ENCODE peak calls at places on chromosomes 12 and 14, in four cellular contexts. G is A549; X is CD4-positive, alpha-beta T cell; J is RWPE1. O is an unnamed sample.

GRCh38 chr14:23052182-23052623 is 5.1 kb downstream of the CDH24 start:
- DNase-seq in G (no peak), X (no peak), J (no peak), O (no peak)

GRCh38 chr14:104588066-104588857 is 8.7 kb downstream of the C14orf180 start:
- DNase-seq in G (no peak), X (no peak), J (no peak), O (no peak)

GRCh38 chr12:42104784-42105183 is 39.9 kb downstream of the GXYLT1 start:
- DNase-seq in G (no peak), X (no peak), J (no peak), O (no peak)

GRCh38 chr14:64671591-64671990 is 32.6 kb upstream of the PLEKHG3 start:
- DNase-seq in G (peak; percentile 80), X (no peak), J (peak; percentile 68), O (no peak)

GRCh38 chr12:130787445-130788410 is 51.3 kb downstream of the STX2 start:
- DNase-seq in G (no peak), X (no peak), J (peak; percentile 42), O (peak; percentile 81)

GRCh38 chr12:27732281-27732680 is 21.6 kb downstream of the MRPS35 start:
- DNase-seq in G (peak; percentile 18), X (no peak), J (no peak), O (peak; percentile 20)

GRCh38 chr12:51262758-51263177 is 7.4 kb downstream of the SMAGP start:
- DNase-seq in G (peak; percentile 46), X (no peak), J (no peak), O (peak; percentile 25)

GRCh38 chr12:124125472-124125871 is 152.5 kb downstream of the ZNF664 start:
- DNase-seq in G (no peak), X (no peak), J (peak; percentile 60), O (peak; percentile 57)

GRCh38 chr12:49902399-49903350 is 1.0 kb downstream of the FAIM2 start:
- DNase-seq in G (no peak), X (no peak), J (no peak), O (no peak)

GRCh38 chr12:61213646-61214045 is 1046.6 kb upstream of the USP15 start:
- DNase-seq in G (no peak), X (no peak), J (no peak), O (no peak)

GRCh38 chr14:64337901-64338615 is 43.9 kb upstream of the ESR2 start:
- DNase-seq in G (peak; percentile 49), X (no peak), J (peak; percentile 46), O (peak; percentile 37)

GRCh38 chr14:48563465-48563864 is 888.1 kb upstream of the MDGA2 start:
- DNase-seq in G (no peak), X (no peak), J (peak; percentile 27), O (peak; percentile 89)

GRCh38 chr14:58768977-58769376 is 131.2 kb downstream of the DACT1 start:
- DNase-seq in G (no peak), X (no peak), J (no peak), O (no peak)

GRCh38 chr14:84036863-84037262 is 1493.1 kb upstream of the FLRT2 start:
- DNase-seq in G (no peak), X (no peak), J (no peak), O (peak; percentile 81)

DNA sequence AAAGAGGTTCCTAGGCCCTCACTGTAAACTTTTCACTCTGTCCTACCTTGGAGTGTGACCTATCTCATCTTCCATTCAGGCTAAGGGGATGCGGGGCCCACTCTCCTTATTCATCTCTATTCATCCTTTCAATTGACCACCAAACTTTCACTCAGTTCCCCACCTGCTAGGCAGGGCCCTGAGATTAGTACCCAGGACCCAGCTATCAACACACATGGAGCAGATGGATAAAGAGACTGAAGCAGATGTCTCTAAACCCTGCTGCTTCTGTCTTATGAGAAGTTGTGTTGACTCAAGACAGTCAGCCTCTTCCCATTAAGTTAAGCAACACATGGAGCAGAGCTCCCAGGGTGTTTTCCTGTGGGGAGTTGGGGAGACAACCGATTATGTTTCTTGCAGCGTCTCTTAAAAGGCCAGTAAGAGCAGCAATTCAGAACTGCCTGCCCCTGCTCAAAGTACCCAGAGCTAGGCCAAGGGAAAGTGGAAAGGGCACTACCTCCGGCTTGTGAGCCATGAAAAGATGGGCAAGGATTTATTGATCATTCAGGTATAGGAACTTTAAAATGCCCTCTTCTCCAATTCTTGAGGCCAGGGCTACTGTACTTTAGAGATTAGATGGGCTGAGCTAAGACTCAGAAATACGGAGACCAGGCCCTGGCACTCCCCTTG is 10.7 kb downstream of the KRT76 start:
- DNase-seq in G (no peak), X (no peak), J (no peak), O (no peak)
- TF ChIP-seq CTCF in G (no peak), X (no peak), J (no peak), O (no peak)

DNA sequence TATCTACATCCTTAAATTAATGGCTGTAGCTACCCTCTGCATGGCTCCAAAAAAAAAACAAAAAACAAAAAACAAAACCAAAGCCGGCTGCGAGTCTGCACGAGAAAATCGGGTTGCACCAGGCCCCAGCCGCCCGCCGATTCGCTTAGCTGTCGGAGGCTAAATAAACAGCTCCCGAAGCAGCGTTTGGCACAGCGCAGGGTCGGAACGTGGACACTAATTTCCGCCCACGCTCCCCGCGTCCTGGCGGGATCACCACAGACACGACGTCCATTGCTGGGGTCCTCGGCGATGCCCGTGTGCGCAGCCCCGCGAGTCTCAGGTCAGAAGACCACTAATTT is 745 bp upstream of the ERC1 start:
- DNase-seq in G (peak; percentile 38), X (peak; percentile 35), J (peak; percentile 36), O (no peak)
- H3K27ac ChIP-seq in G (peak overlapping the region; percentile 98), X (peak overlapping the region; percentile 74), J (peak overlapping the region; percentile 92), O (peak overlapping the region; percentile 97)

GRCh38 chr12:31705651-31706050 is 23.2 kb downstream of the AMN1 start:
- DNase-seq in G (no peak), X (no peak), J (no peak), O (no peak)

GRCh38 chr12:31702047-31702446 is 26.8 kb downstream of the AMN1 start:
- DNase-seq in G (no peak), X (no peak), J (no peak), O (peak; percentile 18)
- TF ChIP-seq CTCF in G (peak; percentile 22), X (no peak), J (no peak), O (peak; percentile 33)

GRCh38 chr14:72646861-72647528 is 246.9 kb downstream of the DPF3 start:
- DNase-seq in G (no peak), X (no peak), J (no peak), O (no peak)

GRCh38 chr14:72647782-72648181 is 246.1 kb downstream of the DPF3 start:
- DNase-seq in G (no peak), X (no peak), J (no peak), O (no peak)

GRCh38 chr14:72644038-72644437 is 249.9 kb downstream of the DPF3 start:
- DNase-seq in G (no peak), X (no peak), J (no peak), O (no peak)

GRCh38 chr14:72644758-72645489 is 249.0 kb downstream of the DPF3 start:
- DNase-seq in G (no peak), X (no peak), J (no peak), O (no peak)

GRCh38 chr14:72645706-72646105 is 248.2 kb downstream of the DPF3 start:
- DNase-seq in G (no peak), X (no peak), J (no peak), O (no peak)
- H3K27ac ChIP-seq in G (no peak overlapping the region), X (no peak overlapping the region), J (no peak overlapping the region), O (no peak overlapping the region)

DNA sequence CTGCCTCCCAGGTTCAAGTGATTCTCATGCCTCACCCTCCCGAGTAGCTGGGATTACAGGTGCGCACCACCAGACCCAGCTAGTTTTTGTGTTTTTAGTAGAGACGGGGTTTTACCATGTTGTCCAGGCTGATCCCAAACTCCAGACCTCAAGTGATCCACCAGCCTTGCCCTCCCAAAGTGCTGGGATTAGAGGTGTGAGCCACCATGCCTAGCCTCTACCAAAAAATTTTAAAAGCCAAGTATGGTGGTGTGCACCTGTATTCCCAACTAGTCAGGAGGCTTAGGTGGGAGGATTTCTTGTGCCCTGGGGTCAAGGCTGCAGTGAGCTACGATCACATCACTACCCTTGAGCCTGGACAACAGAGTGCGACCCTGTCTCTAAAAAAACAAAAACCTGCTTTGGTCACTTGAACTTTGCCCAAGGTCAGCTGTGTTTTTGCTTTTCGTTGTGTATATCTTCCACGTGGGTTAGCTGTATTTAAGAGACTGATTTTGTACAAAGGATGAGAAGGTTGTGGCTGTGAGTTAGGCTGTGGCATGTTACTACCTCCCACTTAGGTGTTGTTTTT is 12.7 kb downstream of the C12orf76 start:
- DNase-seq in G (no peak), X (no peak), J (no peak), O (no peak)
- TF ChIP-seq CTCF in G (no peak), X (no peak), J (no peak), O (no peak)

DNA sequence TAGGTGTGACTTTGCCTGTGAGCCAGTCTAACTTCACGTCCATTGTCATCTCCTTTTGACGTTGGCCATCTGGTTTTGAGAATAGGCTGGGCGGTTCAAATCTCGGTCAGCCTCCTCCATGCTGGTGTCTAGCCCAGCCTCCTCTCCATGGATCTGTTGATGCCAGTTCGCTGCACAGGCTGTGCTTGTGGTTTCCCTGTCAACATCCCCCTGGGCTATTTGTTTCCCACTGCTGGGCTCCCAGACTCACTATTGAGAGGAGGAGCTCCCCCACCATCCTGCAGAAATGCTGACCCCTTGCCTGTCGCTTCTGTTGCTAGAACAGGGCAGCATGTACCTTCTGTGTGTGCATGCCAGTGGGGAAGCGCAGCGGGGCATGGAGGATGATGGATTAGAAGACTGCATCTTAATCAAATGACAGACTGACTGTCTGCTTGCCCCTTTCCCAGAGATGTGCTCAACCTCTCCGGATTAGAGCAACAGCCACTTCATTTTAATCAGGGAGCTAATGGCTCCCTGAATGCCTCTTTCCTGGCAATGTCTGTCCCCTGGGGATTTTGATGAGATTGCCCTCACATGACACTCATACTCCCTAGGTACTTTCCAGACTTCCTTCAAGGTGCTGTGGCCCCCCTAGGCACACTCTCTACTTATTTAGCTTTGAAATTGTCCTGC is 170.6 kb downstream of the TSPAN9 start:
- DNase-seq in G (no peak), X (no peak), J (no peak), O (no peak)
- H3K27ac ChIP-seq in G (no peak overlapping the region), X (no peak overlapping the region), J (no peak overlapping the region), O (no peak overlapping the region)